ENCODE peak calls at places on chromosome 3, in four cellular contexts. E, N, P and O are unnamed samples.

GRCh38 chr3:114527036-114527644 is 233.3 kb downstream of the TIGIT start:
- DNase-seq in E (no peak), N (no peak), P (peak), O (no peak)

GRCh38 chr3:180036678-180037455 is at the start of gene PEX5L:
- DNase-seq in E (no peak), P (peak), N (no peak), O (no peak)

GRCh38 chr3:134161817-134162396 is 88.8 kb downstream of the RYK start:
- DNase-seq in P (no peak), N (no peak), E (no peak), O (no peak)

GRCh38 chr3:29301332-29302011 is 20.6 kb downstream of the RBMS3 start:
- DNase-seq in E (no peak), N (no peak), P (no peak), O (no peak)

GRCh38 chr3:46102059-46102779 is 74.9 kb upstream of the XCR1 start:
- DNase-seq in N (no peak), E (no peak), P (no peak), O (no peak)

GRCh38 chr3:72756900-72757299 is 91.3 kb downstream of the SHQ1 start:
- DNase-seq in P (no peak), N (no peak), E (no peak), O (no peak)

GRCh38 chr3:146093928-146094327 is 67.1 kb downstream of the PLOD2 start:
- DNase-seq in E (no peak), N (no peak), P (no peak), O (no peak)

GRCh38 chr3:38583688-38584087 is 65.8 kb downstream of the SCN5A start:
- DNase-seq in E (no peak), P (no peak), N (no peak), O (no peak)

GRCh38 chr3:184372911-184373310 is 5.1 kb downstream of the THPO start:
- DNase-seq in P (no peak), E (no peak), N (no peak), O (no peak)

GRCh38 chr3:149547954-149548728 is 73.6 kb downstream of the TM4SF4 start:
- DNase-seq in N (no peak), P (peak), E (no peak), O (peak)

GRCh38 chr3:11690863-11691833 is 47.4 kb upstream of the VGLL4 start:
- DNase-seq in E (no peak), P (peak), N (no peak), O (no peak)

GRCh38 chr3:42094128-42094527 is 3.0 kb downstream of the TRAK1 start:
- DNase-seq in E (no peak), N (no peak), P (no peak), O (no peak)
- TF ChIP-seq SIN3A in E (no peak), N (no peak), P (no peak), O (no peak)

GRCh38 chr3:129528589-129529100 is at the start of gene RHO:
- DNase-seq in E (no peak), P (no peak), N (no peak), O (no peak)
- H3K27ac ChIP-seq in E (no peak), P (no peak), N (no peak), O (no peak)

GRCh38 chr3:51057111-51057510 is 328.0 kb upstream of the MANF start:
- DNase-seq in N (no peak), P (no peak), E (no peak), O (no peak)
- TF ChIP-seq TCF7L2 in N (no peak), P (no peak), E (no peak), O (no peak)

DNA sequence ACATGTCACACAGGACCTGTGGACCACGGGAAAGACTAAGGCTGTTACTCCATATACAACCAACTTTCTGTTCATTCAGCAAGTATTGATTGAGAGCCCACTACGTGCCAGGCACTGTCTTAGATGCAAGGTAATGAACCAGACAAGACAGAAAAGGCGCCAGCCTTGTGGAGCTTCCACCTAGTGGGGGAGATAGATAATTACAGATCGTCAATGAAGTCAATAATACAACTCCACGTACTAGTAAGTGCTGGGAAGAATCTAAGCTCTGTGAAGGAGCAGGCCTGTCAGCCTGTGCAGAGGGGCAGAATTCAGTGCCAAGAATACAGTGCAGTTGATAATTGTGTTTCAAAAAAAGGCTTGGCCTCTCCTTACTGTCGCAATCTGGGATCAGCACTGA is 186.4 kb downstream of the FEZF2 start:
- DNase-seq in P (peak), N (peak), E (peak), O (no peak)
- TF ChIP-seq SIN3A in P (no peak), N (no peak), E (no peak), O (no peak)

GRCh38 chr3:30654269-30654668 is 47.9 kb downstream of the TGFBR2 start:
- DNase-seq in E (no peak), N (no peak), P (no peak), O (no peak)
- H3K27ac ChIP-seq in E (no peak), N (peak), P (no peak), O (peak)

GRCh38 chr3:9398715-9399708 is 1.6 kb downstream of the SETD5 start:
- DNase-seq in N (no peak), P (peak), E (peak), O (no peak)
- TF ChIP-seq TCF7L2 in N (no peak), P (no peak), E (no peak), O (no peak)

DNA sequence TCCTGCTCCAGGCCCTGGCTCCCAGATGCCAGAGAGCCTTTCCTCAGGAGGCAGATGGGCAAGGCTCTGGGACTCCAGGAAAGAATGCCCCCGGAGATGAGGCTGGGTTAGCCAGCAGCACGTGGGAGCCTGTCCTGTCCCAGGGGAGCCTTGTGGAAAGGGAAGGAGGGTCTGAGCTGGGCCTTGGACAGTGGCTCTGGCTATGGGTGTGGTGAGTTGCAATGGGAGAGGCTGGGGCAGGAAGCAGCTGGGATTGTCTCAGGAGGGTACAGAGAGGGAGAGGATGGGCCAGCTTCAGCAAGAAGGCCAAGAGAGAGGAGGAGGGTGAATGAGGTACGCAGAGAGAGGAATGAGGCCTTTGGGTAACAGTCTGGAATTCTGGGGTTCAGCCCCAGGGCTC is 17.4 kb upstream of the CACNA2D2 start:
- DNase-seq in N (no peak), P (no peak), E (no peak), O (no peak)
- TF ChIP-seq SIN3A in N (no peak), P (no peak), E (no peak), O (no peak)

DNA sequence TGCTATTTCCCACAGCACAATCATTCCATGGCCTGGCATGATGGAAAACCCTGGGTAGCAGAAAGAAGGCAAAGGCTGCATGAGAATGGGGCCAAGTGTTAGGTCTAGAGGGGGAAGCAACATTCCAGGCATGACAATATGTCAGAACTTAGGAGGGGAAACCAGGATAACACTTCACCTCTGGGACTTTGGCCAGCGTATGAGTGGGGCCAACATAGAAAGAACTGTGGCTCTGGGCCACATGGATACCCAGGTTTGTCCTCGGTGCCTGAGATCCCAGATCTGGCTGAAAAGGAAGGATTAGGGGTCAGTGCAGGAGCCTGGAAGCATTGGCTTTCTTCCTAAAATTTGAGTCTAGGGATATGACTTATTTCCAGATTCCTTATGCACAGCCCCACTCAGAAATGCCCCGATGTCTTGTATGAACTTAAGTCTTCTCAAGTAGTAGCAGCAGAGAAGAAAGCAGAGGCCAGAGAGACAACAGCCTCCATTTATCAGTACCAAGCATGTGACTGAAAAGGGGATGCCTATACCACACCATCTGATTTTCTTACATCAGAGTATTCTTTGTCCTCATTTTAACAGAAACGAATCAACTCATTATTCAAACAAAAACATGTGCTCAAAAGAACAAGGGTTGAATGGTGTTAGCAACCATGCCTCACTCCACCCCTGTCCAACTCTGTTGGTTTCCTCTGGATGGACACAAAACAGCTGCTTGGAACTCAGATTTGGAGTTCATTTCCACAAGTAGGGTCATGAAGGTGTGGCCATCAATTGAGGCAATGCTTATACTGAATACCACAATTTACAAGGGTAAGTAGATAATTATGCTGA is 43.7 kb upstream of the NDUFB4 start:
- DNase-seq in N (no peak), P (no peak), E (no peak), O (no peak)
- H3K27ac ChIP-seq in N (no peak), P (no peak), E (no peak), O (no peak)

GRCh38 chr3:43581343-43581742 is 40.5 kb downstream of the ANO10 start:
- DNase-seq in N (no peak), P (no peak), E (no peak), O (no peak)

GRCh38 chr3:43582876-43583275 is 38.9 kb downstream of the ANO10 start:
- DNase-seq in P (no peak), E (no peak), N (no peak), O (no peak)

GRCh38 chr3:43583481-43583880 is 38.3 kb downstream of the ANO10 start:
- DNase-seq in E (peak), P (no peak), N (no peak), O (no peak)

GRCh38 chr3:43587303-43587702 is 34.5 kb downstream of the ANO10 start:
- DNase-seq in E (peak), P (no peak), N (no peak), O (no peak)

DNA sequence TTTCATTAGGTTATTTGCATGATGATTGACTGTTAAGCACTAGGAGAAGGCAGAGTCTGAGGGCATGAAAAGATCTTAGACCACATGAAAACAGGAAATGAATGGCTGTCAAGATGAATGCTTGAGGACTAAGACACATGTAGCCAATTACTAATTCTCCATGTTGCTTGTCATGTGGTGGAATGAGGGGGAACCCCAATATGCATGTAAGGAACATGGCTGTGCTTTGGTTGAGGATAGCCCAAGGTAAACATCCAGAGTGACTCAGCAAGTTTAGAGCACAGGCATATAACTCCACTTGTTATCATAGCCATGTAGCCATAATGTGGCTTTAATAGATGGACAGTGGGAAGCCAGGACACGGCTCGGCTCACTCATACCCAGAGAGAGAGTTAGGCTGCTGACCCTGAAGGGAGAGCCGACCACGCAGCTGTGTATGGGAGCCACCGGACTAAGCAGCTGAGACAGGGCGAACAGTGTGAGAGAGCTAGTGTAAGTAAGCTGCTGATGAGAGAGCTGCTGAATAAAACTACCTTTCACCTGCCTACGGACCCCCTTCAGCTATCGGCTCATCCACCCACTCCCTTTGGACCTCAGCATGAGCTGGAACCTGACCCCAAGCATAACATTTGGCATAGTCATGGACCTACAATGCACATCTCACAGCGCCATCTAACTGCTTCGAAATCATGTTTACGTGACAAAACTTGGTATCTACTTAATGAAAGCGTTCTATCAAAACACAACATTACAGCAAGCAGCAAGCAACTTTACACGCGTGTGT is 37.6 kb downstream of the ANO10 start:
- DNase-seq in N (no peak), P (no peak), E (peak), O (no peak)
- TF ChIP-seq TCF7L2 in N (no peak), P (no peak), E (no peak), O (no peak)

GRCh38 chr3:43632269-43632733 is 10.5 kb upstream of the ANO10 start:
- DNase-seq in E (peak), N (no peak), P (no peak), O (no peak)
- TF ChIP-seq SIN3A in E (no peak), N (no peak), P (no peak), O (no peak)